ENCODE peak calls at places on chromosomes 1 and 21, in nine cellular contexts. I is A549; V is SJCRH30; H is heart left ventricle; G is CD8-positive, alpha-beta T cell; Q is body of pancreas; A is PC-3; S is mammary epithelial cell; O is cardiac muscle cell. T is an unnamed sample. For H3K4me1, the result is how much of the 10 kb centered on the place peaks cover.

GRCh38 chr1:16017461-16018303 is at the start of gene HSPB7:
- DNase-seq in I (no peak), V (peak), H (peak), G (no peak), Q (peak), A (no peak), S (no peak), O (peak), T (peak)

GRCh38 chr1:12249181-12249580 is 19.4 kb downstream of the VPS13D start:
- DNase-seq in I (no peak), V (no peak), H (no peak), G (no peak), Q (no peak), A (no peak), S (no peak), O (no peak), T (no peak)

GRCh38 chr1:1402081-1402900 is 3.2 kb upstream of the CCNL2 start:
- DNase-seq in I (peak), V (peak), H (no peak), G (peak), Q (peak), A (peak), S (peak), O (peak), T (no peak)

GRCh38 chr1:1946540-1946939 is 27.5 kb upstream of the TMEM52 start:
- DNase-seq in I (no peak), V (peak), H (no peak), G (no peak), Q (peak), A (no peak), S (no peak), O (peak), T (peak)

GRCh38 chr21:42677339-42678117 is 24.1 kb downstream of the PDE9A start:
- DNase-seq in I (no peak), V (peak), H (no peak), G (no peak), Q (no peak), A (peak), S (peak), O (peak), T (no peak)

GRCh38 chr1:232938926-232939325 is 11.5 kb upstream of the NTPCR start:
- DNase-seq in I (no peak), V (no peak), H (no peak), G (no peak), Q (no peak), A (no peak), S (no peak), O (no peak), T (no peak)

GRCh38 chr1:13728104-13728503 is 28.1 kb downstream of the PRDM2 start:
- DNase-seq in I (no peak), V (no peak), H (no peak), G (no peak), Q (no peak), A (no peak), S (no peak), O (no peak), T (no peak)

GRCh38 chr1:1989759-1990158 is 13.8 kb downstream of the CFAP74 start:
- DNase-seq in I (no peak), V (no peak), H (no peak), G (no peak), Q (no peak), A (no peak), S (no peak), O (peak), T (no peak)

GRCh38 chr21:22120616-22121266 is 1122.5 kb downstream of the NCAM2 start:
- DNase-seq in I (no peak), V (peak), H (no peak), G (no peak), Q (no peak), A (peak), S (no peak), O (peak), T (no peak)

GRCh38 chr1:183164350-183164749 is 21.7 kb upstream of the LAMC2 start:
- DNase-seq in I (peak), V (no peak), H (no peak), G (no peak), Q (no peak), A (peak), S (peak), O (peak), T (no peak)

GRCh38 chr1:11174271-11174942 is 14.7 kb upstream of the ANGPTL7 start:
- DNase-seq in I (no peak), V (no peak), H (no peak), G (no peak), Q (no peak), A (no peak), S (no peak), O (no peak), T (no peak)

GRCh38 chr1:184595609-184596008 is 159.0 kb downstream of the EDEM3 start:
- DNase-seq in I (no peak), V (no peak), H (no peak), G (no peak), Q (no peak), A (peak), S (peak), O (peak), T (no peak)

GRCh38 chr1:243428617-243429342 is 172.9 kb downstream of the SDCCAG8 start:
- DNase-seq in I (no peak), V (peak), H (no peak), G (no peak), Q (no peak), A (peak), S (no peak), O (no peak), T (no peak)

GRCh38 chr1:63873751-63874150 is 99.9 kb downstream of the ROR1 start:
- DNase-seq in I (no peak), V (no peak), H (no peak), G (no peak), Q (no peak), A (peak), S (peak), O (no peak), T (no peak)

GRCh38 chr1:1120096-1120495 is 4.2 kb upstream of the C1orf159 start:
- DNase-seq in I (no peak), V (no peak), H (no peak), G (no peak), Q (no peak), A (no peak), S (no peak), O (no peak), T (no peak)

GRCh38 chr1:2176615-2177014 is 18.0 kb downstream of the FAAP20 start:
- DNase-seq in I (no peak), V (no peak), H (no peak), G (no peak), Q (no peak), A (no peak), S (no peak), O (no peak), T (no peak)

GRCh38 chr1:169138866-169139670 is 32.6 kb downstream of the ATP1B1 start:
- DNase-seq in I (no peak), V (no peak), H (no peak), G (no peak), Q (no peak), A (peak), S (peak), O (no peak), T (no peak)

GRCh38 chr1:13751458-13751871 is 51.5 kb downstream of the PRDM2 start:
- DNase-seq in I (no peak), V (peak), H (no peak), G (no peak), Q (no peak), A (no peak), S (no peak), O (no peak), T (no peak)

GRCh38 chr1:86703696-86704455 is 500 bp upstream of the SH3GLB1 start:
- DNase-seq in I (no peak), V (peak), H (no peak), G (no peak), Q (no peak), A (no peak), S (no peak), O (no peak), T (peak)

GRCh38 chr1:59455206-59455605 is 158.3 kb downstream of the FGGY start:
- DNase-seq in I (peak), V (no peak), H (no peak), G (no peak), Q (no peak), A (peak), S (peak), O (peak), T (no peak)

GRCh38 chr1:21645550-21645949 is 23.6 kb downstream of the RAP1GAP start:
- DNase-seq in I (no peak), V (no peak), H (no peak), G (no peak), Q (no peak), A (no peak), S (no peak), O (no peak), T (no peak)

GRCh38 chr21:46063227-46063626 is 34.7 kb upstream of the COL6A2 start:
- DNase-seq in I (no peak), V (no peak), H (no peak), G (no peak), Q (no peak), A (no peak), S (no peak), O (no peak), T (no peak)

GRCh38 chr21:26684866-26685265 is 111.8 kb upstream of the CYYR1 start:
- DNase-seq in I (no peak), V (no peak), H (no peak), G (no peak), Q (no peak), A (peak), S (no peak), O (no peak), T (no peak)

GRCh38 chr1:15178571-15179484 is 25.3 kb downstream of the TMEM51 start:
- DNase-seq in I (no peak), V (peak), H (no peak), G (no peak), Q (peak), A (peak), S (peak), O (peak), T (no peak)

GRCh38 chr21:38938343-38938742 is 132.6 kb downstream of the ETS2 start:
- DNase-seq in I (no peak), V (no peak), H (no peak), G (no peak), Q (no peak), A (no peak), S (no peak), O (peak), T (no peak)

DNA sequence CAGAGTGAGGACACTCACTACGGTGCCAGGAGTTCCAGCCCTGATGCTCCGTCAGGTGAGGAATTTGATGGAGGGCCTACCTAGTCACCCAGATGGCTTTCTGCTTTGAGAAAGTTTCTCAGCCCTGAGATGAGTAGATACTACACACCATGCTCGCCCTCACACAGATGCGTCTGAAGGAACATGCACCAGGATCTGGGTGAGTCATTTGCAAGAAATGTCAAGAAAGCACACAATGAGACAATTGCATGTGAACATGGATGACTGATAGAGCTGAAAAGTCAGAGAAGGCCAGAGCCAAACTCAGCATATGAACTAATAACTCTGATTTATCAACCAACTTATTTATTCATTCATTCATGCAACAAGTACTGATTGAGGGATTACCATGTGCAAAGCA is 483.9 kb downstream of the OMA1 start:
- DNase-seq in I (no peak), V (peak), H (no peak), G (no peak), Q (no peak), A (no peak), S (peak), O (no peak), T (no peak)
- H3K4me1 ChIP-seq in I (under half), V (under half), H (under half), G (under half), Q (under half), A (under half), S (under half), O (under half), T (under half)

DNA sequence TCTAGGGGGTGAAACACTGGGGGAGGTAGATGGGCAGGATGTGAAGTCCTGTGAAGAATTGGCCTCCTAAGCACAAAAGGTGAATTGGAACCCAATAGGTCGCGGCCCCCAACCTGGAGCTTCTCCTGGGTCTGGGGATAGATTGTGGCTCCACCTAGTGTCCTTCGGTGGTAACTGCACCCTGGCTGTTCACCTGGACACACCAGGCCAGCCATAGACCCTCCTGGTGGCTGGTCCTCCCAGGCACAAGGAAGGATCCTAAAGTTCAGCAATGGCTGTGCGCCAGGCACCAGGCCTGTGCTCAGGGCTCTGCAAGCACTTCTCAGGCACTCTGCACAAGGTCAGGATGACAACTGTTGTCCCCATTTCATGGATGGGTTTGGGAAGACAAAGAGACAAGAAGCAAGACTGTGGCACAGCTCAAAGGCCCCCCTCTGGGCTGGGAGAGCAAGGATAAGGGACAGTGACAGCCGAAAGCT is 13.5 kb downstream of the ESPN start:
- DNase-seq in I (peak), V (peak), H (peak), G (peak), Q (peak), A (peak), S (peak), O (peak), T (peak)
- H3K4me1 ChIP-seq in I (under half), V (under half), H (under half), G (under half), Q (under half), A (under half), S (under half), O (under half), T (under half)

DNA sequence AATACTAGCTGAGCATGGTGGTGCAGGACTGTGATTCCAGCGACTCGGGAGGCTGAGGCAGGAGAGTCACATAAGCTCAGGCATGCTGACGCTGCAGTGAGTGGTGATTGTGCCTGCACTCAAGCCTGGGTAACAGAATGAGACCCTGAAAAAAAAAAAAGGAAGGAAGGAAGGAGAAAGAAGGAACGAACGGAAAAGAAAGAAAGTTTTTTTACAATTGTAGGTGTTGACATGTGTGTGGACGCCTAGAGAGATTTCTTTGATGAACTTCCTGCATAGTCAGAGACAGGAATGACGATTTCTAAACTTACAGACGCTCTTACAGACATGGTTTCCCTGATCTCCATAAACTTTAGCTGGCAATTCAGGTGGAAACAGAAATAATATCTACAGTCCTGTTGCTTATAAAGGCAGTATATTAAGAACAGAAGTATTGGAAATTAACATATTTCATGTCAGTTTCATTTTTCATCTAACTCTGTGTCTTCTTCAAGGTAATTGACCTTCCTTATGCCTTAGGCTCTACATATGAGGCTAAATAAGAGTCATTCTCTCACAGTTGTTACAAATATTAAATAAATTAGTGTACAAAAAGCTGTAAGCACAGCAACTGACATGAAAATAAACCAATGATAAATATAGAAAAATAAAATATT is 4.1 kb downstream of the SAMSN1 start:
- DNase-seq in I (no peak), V (no peak), H (no peak), G (no peak), Q (no peak), A (no peak), S (no peak), O (peak), T (no peak)
- H3K4me1 ChIP-seq in I (under half), V (under half), H (under half), G (under half), Q (under half), A (under half), S (under half), O (under half), T (under half)

GRCh38 chr1:27520651-27521050 is 30.7 kb upstream of the WASF2 start:
- DNase-seq in I (no peak), V (peak), H (no peak), G (no peak), Q (no peak), A (no peak), S (no peak), O (no peak), T (no peak)

GRCh38 chr1:27519341-27520258 is 29.6 kb upstream of the WASF2 start:
- DNase-seq in I (no peak), V (peak), H (peak), G (no peak), Q (peak), A (no peak), S (no peak), O (no peak), T (no peak)

GRCh38 chr1:27522860-27523665 is 33.1 kb upstream of the WASF2 start:
- DNase-seq in I (no peak), V (peak), H (peak), G (peak), Q (no peak), A (peak), S (no peak), O (peak), T (no peak)

GRCh38 chr1:27522148-27522859 is 32.3 kb upstream of the WASF2 start:
- DNase-seq in I (no peak), V (no peak), H (no peak), G (peak), Q (no peak), A (peak), S (peak), O (no peak), T (no peak)

GRCh38 chr1:27521336-27522147 is 31.6 kb upstream of the WASF2 start:
- DNase-seq in I (no peak), V (no peak), H (peak), G (peak), Q (no peak), A (no peak), S (no peak), O (no peak), T (no peak)
- H3K4me1 ChIP-seq in I (under half), V (half or more), H (under half), G (half or more), Q (under half), A (under half), S (half or more), O (half or more), T (under half)

GRCh38 chr1:29485096-29485925 is 249.0 kb downstream of the PTPRU start:
- DNase-seq in I (no peak), V (no peak), H (no peak), G (no peak), Q (no peak), A (no peak), S (no peak), O (no peak), T (no peak)
- H3K4me1 ChIP-seq in I (under half), V (under half), H (under half), G (under half), Q (under half), A (under half), S (under half), O (under half), T (under half)

DNA sequence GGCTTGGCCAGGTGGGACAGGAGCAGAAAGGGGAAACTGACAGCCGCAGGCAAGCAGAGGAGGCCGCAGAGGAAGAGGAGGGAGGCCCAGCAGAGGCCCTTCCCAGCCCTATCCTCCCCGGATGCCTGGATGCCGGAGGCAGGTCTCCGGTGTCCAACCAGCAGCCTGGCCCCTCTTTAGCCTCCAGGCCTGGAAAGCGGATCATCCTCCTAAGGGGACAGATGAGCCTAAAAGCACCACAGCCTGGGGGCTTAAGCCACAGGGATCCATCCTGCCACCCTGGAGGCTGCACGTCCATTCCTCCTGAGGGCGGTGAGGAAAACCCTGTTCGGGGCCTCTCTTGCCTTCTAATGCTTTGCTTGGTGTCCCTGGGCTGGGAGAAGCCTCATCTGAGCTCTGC is 334.1 kb upstream of the VAMP3 start:
- DNase-seq in I (no peak), V (no peak), H (no peak), G (no peak), Q (no peak), A (no peak), S (no peak), O (no peak), T (no peak)
- H3K4me1 ChIP-seq in I (under half), V (under half), H (under half), G (under half), Q (under half), A (under half), S (under half), O (under half), T (under half)

T was measured in lung.